ENCODE peak calls at places on chromosomes 3 and 15, in four cellular contexts. D is HepG2, M is IMR-90, F is fibroblast of lung. K is an unnamed sample.

GRCh38 chr3:42052867-42053351 is 38.2 kb upstream of the TRAK1 start:
- DNase-seq in D (peak; percentile 98), M (peak; percentile 69), F (peak; percentile 24), K (peak; percentile 69)

GRCh38 chr15:78077053-78077859 is at the start of gene TBC1D2B:
- DNase-seq in D (no peak), M (peak; percentile 48), F (peak; percentile 54), K (peak; percentile 85)

GRCh38 chr15:41648770-41649169 is 11.4 kb upstream of the MGA start:
- DNase-seq in D (no peak), M (peak; percentile 84), F (peak; percentile 90), K (no peak)

GRCh38 chr3:29525254-29525881 is 244.5 kb downstream of the RBMS3 start:
- DNase-seq in D (peak; percentile 0), M (peak; percentile 18), F (peak; percentile 55), K (no peak)

GRCh38 chr3:109072208-109072607 is 45.7 kb downstream of the MORC1 start:
- DNase-seq in D (no peak), M (no peak), F (no peak), K (no peak)

GRCh38 chr3:58074997-58075396 is 66.8 kb downstream of the FLNB start:
- DNase-seq in D (no peak), M (no peak), F (no peak), K (no peak)

GRCh38 chr3:38576131-38577088 is 73.1 kb downstream of the SCN5A start:
- DNase-seq in D (no peak), M (no peak), F (no peak), K (peak; percentile 2)

GRCh38 chr3:123098411-123099330 is 31.8 kb downstream of the PDIA5 start:
- DNase-seq in D (no peak), M (no peak), F (peak; percentile 63), K (no peak)

GRCh38 chr3:178845446-178846118 is 226.0 kb downstream of the ZMAT3 start:
- DNase-seq in D (no peak), M (no peak), F (peak; percentile 50), K (no peak)

GRCh38 chr15:70243686-70244540 is 146.2 kb upstream of the TLE3 start:
- DNase-seq in D (no peak), M (no peak), F (no peak), K (peak; percentile 60)

GRCh38 chr3:149554826-149555225 is 80.3 kb downstream of the TM4SF4 start:
- DNase-seq in D (no peak), M (peak; percentile 91), F (peak; percentile 90), K (peak; percentile 46)

GRCh38 chr15:100712226-100712625 is 109.8 kb downstream of the ASB7 start:
- DNase-seq in D (no peak), M (peak; percentile 57), F (peak; percentile 69), K (no peak)

GRCh38 chr3:185823280-185824044 is 1.4 kb downstream of the IGF2BP2 start:
- DNase-seq in D (no peak), M (peak; percentile 41), F (peak; percentile 62), K (peak; percentile 79)

GRCh38 chr3:115899050-115899449 is 275.7 kb downstream of the GAP43 start:
- DNase-seq in D (no peak), M (no peak), F (no peak), K (no peak)

GRCh38 chr15:63836579-63836978 is 2.8 kb upstream of the HERC1 start:
- DNase-seq in D (no peak), M (no peak), F (no peak), K (no peak)
- H3K4me3 ChIP-seq in D (no peak overlapping the region), M (no peak overlapping the region), F (no peak overlapping the region), K (no peak overlapping the region)

GRCh38 chr15:85475317-85475701 is 94.9 kb downstream of the AKAP13 start:
- DNase-seq in D (no peak), M (no peak), F (no peak), K (no peak)
- H3K4me1 ChIP-seq in D (peaks cover 27% of the 10 kb centered on the region), M (peaks cover 19% of the 10 kb centered on the region), F (peaks cover 17% of the 10 kb centered on the region), K (peaks cover 32% of the 10 kb centered on the region)

DNA sequence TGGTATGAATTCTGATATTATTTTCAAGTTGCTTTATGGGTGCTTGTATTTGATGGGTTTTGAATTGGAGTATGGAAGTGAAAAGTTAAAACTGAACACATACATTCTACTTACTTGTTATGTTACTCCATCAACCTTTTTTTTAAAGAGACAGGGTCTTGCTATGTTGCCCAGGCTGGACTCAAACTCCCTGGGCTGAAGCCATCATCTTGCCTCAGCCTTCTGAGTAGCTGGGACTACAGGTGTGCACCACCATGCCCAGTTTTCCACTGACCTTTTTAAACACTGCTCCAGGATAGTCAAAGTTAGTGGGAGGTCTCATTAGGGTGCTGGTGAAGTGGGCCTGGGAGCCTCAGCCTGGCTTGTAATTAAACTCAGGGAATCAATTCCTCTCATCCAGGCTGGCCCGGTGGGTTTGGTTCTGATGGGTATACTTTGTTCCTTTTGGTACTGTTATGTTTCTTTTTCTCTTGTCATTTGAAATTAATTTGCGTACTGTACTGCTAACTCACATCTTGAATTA is 66.7 kb downstream of the FNDC3B start:
- DNase-seq in D (no peak), M (no peak), F (no peak), K (no peak)
- H4K20me1 ChIP-seq in D (peaks cover 90% of the 10 kb centered on the region), M (peaks cover 93% of the 10 kb centered on the region), F (peaks cover 4% of the 10 kb centered on the region), K (peaks cover 62% of the 10 kb centered on the region)

GRCh38 chr3:101941253-101942039 is 92.1 kb downstream of the NFKBIZ start:
- DNase-seq in D (no peak), M (peak; percentile 67), F (peak; percentile 80), K (no peak)
- H3K4me3 ChIP-seq in D (no peak overlapping the region), M (peak overlapping the region; percentile 27), F (peak overlapping the region; percentile 46), K (no peak overlapping the region)

DNA sequence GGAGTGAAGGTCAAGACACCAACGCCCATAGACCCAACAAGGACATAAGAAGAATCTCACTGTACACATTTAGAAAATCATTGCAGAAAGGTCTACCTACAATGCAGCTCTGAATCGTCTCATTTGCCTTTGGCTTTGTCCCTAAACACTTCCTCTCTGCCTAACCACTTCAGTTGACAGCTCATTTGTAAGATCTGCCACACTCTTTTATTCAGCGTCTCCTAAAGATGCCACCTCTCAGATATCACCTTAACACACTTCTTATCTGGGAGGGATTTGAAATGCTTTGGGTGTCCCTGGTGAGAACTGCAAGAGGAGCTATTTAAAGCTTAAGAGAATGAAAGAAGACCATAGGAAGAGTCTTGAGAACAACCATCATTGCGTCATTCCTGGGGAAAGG is 38.7 kb downstream of the RAB27A start:
- DNase-seq in D (no peak), M (no peak), F (no peak), K (no peak)
- H3K4me1 ChIP-seq in D (peaks cover 28% of the 10 kb centered on the region), M (peaks cover 28% of the 10 kb centered on the region), F (no peaks in the 10 kb centered on the region), K (peaks cover 11% of the 10 kb centered on the region)

DNA sequence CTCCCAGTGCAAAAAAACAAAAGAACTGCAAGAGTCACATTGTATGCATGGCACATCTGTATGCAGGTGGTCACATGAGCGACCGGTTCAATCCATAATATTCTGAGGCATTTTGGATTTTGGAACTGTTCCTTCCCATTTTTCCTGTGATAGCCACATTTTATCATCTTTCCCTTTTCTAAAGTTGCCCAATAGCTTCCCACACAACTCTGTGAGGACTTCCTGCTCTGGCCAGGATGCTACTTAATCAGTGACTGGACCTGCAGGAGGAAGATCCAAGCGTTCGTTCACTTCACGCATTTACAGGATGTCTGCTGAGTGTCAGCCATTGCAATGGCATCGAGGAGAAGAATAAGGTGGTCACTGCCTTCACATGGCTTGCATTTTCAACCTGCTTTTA is 9.8 kb downstream of the KLHL6 start:
- DNase-seq in D (no peak), M (no peak), F (no peak), K (no peak)
- H4K20me1 ChIP-seq in D (no peaks in the 10 kb centered on the region), M (no peaks in the 10 kb centered on the region), F (no peaks in the 10 kb centered on the region), K (no peaks in the 10 kb centered on the region)

DNA sequence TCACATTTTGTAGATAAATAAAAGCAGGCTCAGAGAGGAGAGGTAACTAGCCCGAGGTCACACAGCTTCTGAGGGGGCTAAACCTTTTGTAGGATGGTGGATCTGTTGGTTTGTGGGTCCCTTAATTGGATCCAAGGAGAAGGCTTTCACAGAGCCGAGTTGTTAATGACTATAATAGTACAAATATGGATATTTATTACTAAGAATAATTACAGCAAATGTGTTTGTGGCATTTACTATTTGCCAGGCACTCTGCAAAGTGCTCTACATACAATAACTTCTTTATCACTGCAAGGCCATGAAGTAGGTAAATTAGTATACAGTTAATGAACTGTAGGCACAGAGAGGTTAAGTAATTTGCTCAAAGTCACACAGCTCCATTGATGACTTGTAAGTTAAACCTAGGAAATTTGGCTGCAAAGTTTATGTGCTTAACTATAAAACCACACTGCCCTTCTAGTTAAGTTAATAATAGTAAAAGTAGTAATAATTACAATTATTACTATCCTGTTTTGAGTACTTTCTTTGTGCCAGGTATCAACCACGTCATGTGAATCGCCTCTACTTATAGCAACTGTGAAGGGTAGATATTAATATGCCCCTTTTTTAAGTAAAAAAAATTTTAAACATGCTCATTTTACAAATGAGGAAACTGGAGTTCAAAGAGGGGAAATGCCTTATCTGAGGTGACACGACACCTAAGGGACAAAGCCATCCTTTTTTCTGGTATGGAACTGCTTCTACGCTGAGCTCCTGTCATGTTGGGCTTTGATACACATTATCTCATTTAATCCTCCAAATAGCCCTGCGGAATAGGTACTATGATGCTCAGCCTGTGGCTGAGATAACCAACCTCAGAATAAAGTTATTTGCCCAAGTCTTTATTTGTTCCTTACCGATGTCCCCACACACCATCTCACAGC is 8.4 kb downstream of the BHLHE40 start:
- DNase-seq in D (no peak), M (no peak), F (no peak), K (no peak)
- H3K4me3 ChIP-seq in D (peak overlapping the region; percentile 15), M (peak overlapping the region; percentile 8), F (peak overlapping the region; percentile 48), K (peak overlapping the region; percentile 15)

GRCh38 chr3:73576995-73577394 is 47.7 kb downstream of the PDZRN3 start:
- DNase-seq in D (no peak), M (peak; percentile 76), F (peak; percentile 60), K (no peak)

GRCh38 chr3:73577704-73578103 is 47.0 kb downstream of the PDZRN3 start:
- DNase-seq in D (no peak), M (no peak), F (no peak), K (no peak)

GRCh38 chr3:73580343-73580742 is 44.4 kb downstream of the PDZRN3 start:
- DNase-seq in D (no peak), M (peak; percentile 100), F (peak; percentile 93), K (peak; percentile 26)

GRCh38 chr3:73582535-73582934 is 42.2 kb downstream of the PDZRN3 start:
- DNase-seq in D (no peak), M (no peak), F (no peak), K (no peak)

DNA sequence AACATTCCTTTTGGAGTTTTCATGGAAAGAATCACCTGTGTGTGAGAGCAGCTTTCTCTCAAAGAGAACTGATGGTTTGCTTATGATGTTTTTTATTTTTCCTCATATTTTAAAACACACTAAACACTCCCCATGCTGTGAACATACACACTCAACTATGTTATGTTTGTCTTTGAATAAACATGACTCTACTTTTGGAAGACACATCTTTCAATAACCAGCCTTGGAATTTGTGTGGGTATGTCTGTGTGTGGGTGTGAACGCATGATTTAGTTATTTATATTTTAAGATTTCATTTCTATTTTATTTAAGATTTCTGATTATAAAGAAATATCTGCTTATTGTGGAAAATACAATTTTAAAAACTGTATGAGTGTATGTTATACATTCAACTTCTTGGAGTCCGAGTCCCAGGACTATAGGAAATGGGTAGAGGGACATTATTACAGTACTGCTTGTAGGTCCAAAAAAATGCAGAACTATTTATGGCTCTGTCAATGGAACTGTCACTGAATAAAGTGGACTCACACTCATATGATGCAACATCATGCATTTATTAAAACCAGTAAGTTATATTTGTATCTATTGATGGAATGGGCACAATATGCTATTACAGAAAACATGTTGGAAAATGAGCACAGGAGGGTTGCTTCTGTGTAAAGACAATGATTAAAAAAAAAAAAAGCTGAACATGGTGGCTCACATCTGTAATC is 43.5 kb downstream of the PDZRN3 start:
- DNase-seq in D (no peak), M (peak; percentile 72), F (no peak), K (no peak)
- H3K4me1 ChIP-seq in D (no peaks in the 10 kb centered on the region), M (peaks cover 6% of the 10 kb centered on the region), F (peaks cover 6% of the 10 kb centered on the region), K (peaks cover 17% of the 10 kb centered on the region)

GRCh38 chr3:157157836-157158235 is 2.1 kb downstream of the CCNL1 start:
- DNase-seq in D (no peak), M (no peak), F (no peak), K (no peak)
- H4K20me1 ChIP-seq in D (peaks cover 61% of the 10 kb centered on the region), M (peaks cover 65% of the 10 kb centered on the region), F (peaks cover 10% of the 10 kb centered on the region), K (peaks cover 65% of the 10 kb centered on the region)

K was measured in hepatocyte.